ENCODE peak calls at places on chromosomes 4 and X, in seven cellular contexts. C, F, S, T, X, B and W are unnamed samples.

GRCh38 chrX:150051096-150051495 is 112.8 kb upstream of the EOLA2 start:
- DNase-seq in C (no peak), F (no peak), S (no peak), T (no peak), X (no peak), B (no peak), W (no peak)

GRCh38 chr4:8580321-8581093 is at the start of gene GPR78:
- DNase-seq in C (no peak), F (peak; percentile 42), S (peak; percentile 43), T (peak; percentile 51), X (peak; percentile 96), B (peak; percentile 73), W (no peak)

GRCh38 chrX:71622347-71623104 is 4.2 kb upstream of the CXCR3 start:
- DNase-seq in C (peak; percentile 54), F (peak; percentile 56), S (peak; percentile 77), T (peak; percentile 76), X (peak; percentile 50), B (peak; percentile 81), W (peak; percentile 49)

GRCh38 chrX:54048413-54048812 is 4.1 kb upstream of the PHF8 start:
- DNase-seq in C (no peak), F (no peak), S (no peak), T (no peak), X (peak; percentile 3), B (no peak), W (no peak)

GRCh38 chr4:106316773-106317409 is 541 bp downstream of the AIMP1 start:
- DNase-seq in C (no peak), F (peak; percentile 11), S (no peak), T (no peak), X (peak; percentile 2), B (no peak), W (no peak)

GRCh38 chr4:113732-114131 is 10.6 kb upstream of the ZNF718 start:
- DNase-seq in C (no peak), F (no peak), S (no peak), T (no peak), X (no peak), B (no peak), W (no peak)

GRCh38 chrX:28379142-28379541 is 208.1 kb upstream of the IL1RAPL1 start:
- DNase-seq in C (no peak), F (no peak), S (no peak), T (no peak), X (no peak), B (no peak), W (no peak)

GRCh38 chr4:26459054-26459755 is 31.1 kb downstream of the CCKAR start:
- DNase-seq in C (peak; percentile 55), F (peak; percentile 78), S (no peak), T (no peak), X (peak; percentile 46), B (no peak), W (peak; percentile 58)

GRCh38 chr4:183098080-183098722 is 856 bp upstream of the WWC2 start:
- DNase-seq in C (peak; percentile 63), F (peak; percentile 43), S (peak; percentile 65), T (peak; percentile 59), X (peak; percentile 75), B (peak; percentile 81), W (no peak)

GRCh38 chrX:10112510-10112909 is 44.3 kb upstream of the CLCN4 start:
- DNase-seq in C (no peak), F (no peak), S (no peak), T (no peak), X (no peak), B (no peak), W (no peak)

GRCh38 chr4:10743357-10743756 is 58.8 kb upstream of the CLNK start:
- DNase-seq in C (no peak), F (no peak), S (no peak), T (no peak), X (no peak), B (no peak), W (no peak)

GRCh38 chr4:48767055-48767454 is 13.0 kb downstream of the FRYL start:
- DNase-seq in C (no peak), F (no peak), S (no peak), T (no peak), X (no peak), B (no peak), W (no peak)

GRCh38 chr4:7359302-7360063 is 75.2 kb downstream of the PSAPL1 start:
- DNase-seq in C (no peak), F (no peak), S (no peak), T (no peak), X (no peak), B (no peak), W (no peak)

GRCh38 chrX:101682723-101683122 is 23.1 kb upstream of the ARMCX2 start:
- DNase-seq in C (no peak), F (peak; percentile 47), S (no peak), T (no peak), X (no peak), B (no peak), W (no peak)

GRCh38 chr4:133154725-133155124 is 5.6 kb downstream of the PCDH10 start:
- DNase-seq in C (no peak), F (peak; percentile 47), S (no peak), T (peak; percentile 28), X (peak; percentile 42), B (no peak), W (no peak)

GRCh38 chrX:51641421-51642021 is 22.8 kb upstream of the CENPVL3 start:
- DNase-seq in C (peak; percentile 30), F (peak; percentile 59), S (no peak), T (peak; percentile 47), X (peak; percentile 67), B (no peak), W (peak; percentile 36)
- TF ChIP-seq CTCF in C (peak; percentile 29), F (peak; percentile 48), S (peak; percentile 45), T (peak; percentile 50), X (peak; percentile 68), B (no peak), W (peak; percentile 44)

DNA sequence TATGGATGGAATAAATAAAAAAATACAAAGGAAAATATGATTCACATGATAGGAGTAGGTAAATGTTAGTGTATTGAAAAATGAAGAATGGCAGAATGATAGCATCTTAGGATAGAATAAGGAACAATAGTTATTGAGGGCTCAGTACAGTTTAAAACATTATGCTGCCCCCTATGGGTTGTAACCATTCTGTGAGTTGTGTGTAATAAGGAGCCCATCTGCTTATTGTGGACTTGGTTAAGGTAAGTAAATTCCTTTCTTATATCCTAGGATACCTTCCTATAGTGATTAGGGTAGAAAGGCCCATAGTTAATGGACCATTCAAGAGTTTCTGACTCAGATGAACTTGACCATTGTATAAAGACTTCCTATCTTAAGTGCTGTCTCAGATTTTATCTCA is 195.8 kb downstream of the PDHA2 start:
- DNase-seq in C (no peak), F (peak; percentile 19), S (no peak), T (peak; percentile 42), X (peak; percentile 18), B (no peak), W (no peak)
- TF ChIP-seq CTCF in C (no peak), F (peak; percentile 21), S (peak; percentile 64), T (peak; percentile 51), X (peak; percentile 57), B (no peak), W (peak; percentile 19)

DNA sequence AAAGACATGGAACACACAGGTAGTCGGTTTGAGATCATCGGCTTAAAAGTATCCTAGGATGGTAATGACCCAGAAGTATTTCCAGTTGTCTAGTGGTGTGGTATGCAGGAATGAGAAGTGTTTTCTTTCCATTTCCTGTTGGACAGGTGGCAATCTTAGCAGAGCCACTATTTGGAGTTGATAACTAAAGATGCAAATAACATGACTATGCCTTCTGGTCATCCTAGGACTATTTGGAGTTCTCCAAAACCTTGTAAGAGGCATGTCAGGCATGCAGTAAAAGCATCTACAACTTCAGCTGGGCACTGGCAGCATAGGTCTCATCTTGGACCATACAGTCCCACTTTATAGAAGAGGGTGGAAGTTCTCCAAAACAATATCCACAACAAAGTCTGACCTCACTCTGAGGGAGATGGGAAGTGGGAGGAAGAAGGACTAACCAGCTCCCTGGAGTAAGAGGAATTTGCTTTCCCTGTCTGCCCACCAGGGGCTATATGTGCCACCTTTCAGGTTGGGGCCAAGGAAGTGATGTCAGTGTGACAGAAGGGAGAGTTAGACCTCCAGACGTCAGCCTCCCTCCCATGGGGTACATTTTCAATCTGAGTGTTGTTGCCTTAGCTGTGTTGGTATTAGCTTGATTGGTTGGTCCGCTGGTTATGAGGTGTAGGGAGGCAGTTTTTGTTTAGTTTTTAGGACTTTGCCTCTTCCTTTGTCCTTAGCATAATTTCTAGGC is 101.2 kb upstream of the MYOZ2 start:
- DNase-seq in C (no peak), F (no peak), S (no peak), T (no peak), X (no peak), B (no peak), W (no peak)
- TF ChIP-seq CTCF in C (no peak), F (no peak), S (no peak), T (no peak), X (peak; percentile 11), B (no peak), W (no peak)

DNA sequence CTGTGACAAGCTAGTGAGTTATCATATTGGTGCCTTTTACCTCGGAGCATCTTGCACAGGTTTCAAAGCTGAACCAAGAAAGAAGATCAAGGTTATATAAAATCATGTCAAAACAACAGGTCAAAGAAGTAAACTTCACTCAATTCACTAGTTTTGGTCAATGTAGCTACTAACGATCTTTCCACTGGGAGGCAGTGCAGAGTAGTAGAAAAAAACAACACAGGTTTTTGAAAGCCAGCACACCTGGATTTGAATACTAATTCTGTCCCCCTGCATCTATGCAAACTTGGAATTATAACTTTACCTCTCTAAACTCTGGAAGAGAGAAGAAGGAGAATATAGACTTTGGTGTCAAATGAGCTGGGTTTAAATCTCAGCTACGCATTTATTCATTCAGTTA is 266.1 kb downstream of the GRIA3 start:
- DNase-seq in C (no peak), F (peak; percentile 17), S (no peak), T (no peak), X (peak; percentile 14), B (no peak), W (no peak)
- TF ChIP-seq CTCF in C (peak; percentile 32), F (peak; percentile 48), S (peak; percentile 46), T (no peak), X (peak; percentile 60), B (no peak), W (peak; percentile 39)

GRCh38 chr4:16227462-16227868 is 1.2 kb upstream of the TAPT1 start:
- DNase-seq in C (no peak), F (peak; percentile 49), S (peak; percentile 47), T (peak; percentile 71), X (peak; percentile 20), B (peak; percentile 81), W (no peak)
- TF ChIP-seq CTCF in C (no peak), F (no peak), S (no peak), T (no peak), X (no peak), B (no peak), W (no peak)

GRCh38 chr4:15428611-15429010 is 778 bp downstream of the C1QTNF7 start:
- DNase-seq in C (no peak), F (no peak), S (no peak), T (no peak), X (no peak), B (no peak), W (no peak)

GRCh38 chr4:15423285-15423711 is 4.5 kb upstream of the C1QTNF7 start:
- DNase-seq in C (no peak), F (no peak), S (no peak), T (no peak), X (no peak), B (no peak), W (no peak)

GRCh38 chr4:15427715-15428114 is at the start of gene C1QTNF7:
- DNase-seq in C (no peak), F (no peak), S (no peak), T (no peak), X (no peak), B (no peak), W (no peak)

GRCh38 chr4:15425520-15425919 is 2.3 kb upstream of the C1QTNF7 start:
- DNase-seq in C (no peak), F (no peak), S (no peak), T (no peak), X (no peak), B (no peak), W (no peak)

GRCh38 chr4:15427126-15427525 is 707 bp upstream of the C1QTNF7 start:
- DNase-seq in C (no peak), F (peak; percentile 14), S (no peak), T (no peak), X (no peak), B (no peak), W (no peak)
- TF ChIP-seq CTCF in C (no peak), F (no peak), S (no peak), T (no peak), X (no peak), B (no peak), W (no peak)